ENCODE peak calls at places on chromosomes 6 and 20, in five cellular contexts. One of them, this sample, is unnamed.

GRCh38 chr6:31970604-31971271 is 1.2 kb downstream of the DXO start:
- DNase-seq in HCT116: no peak
- DNase-seq in CD4-positive, alpha-beta memory T cell: peak; percentile 38
- DNase-seq in pancreas: peak; percentile 64
- DNase-seq in heart left ventricle: no peak
- DNase-seq in this sample: no peak

GRCh38 chr6:31572041-31572911 is at the start of gene LTA:
- DNase-seq in pancreas: no peak
- DNase-seq in CD4-positive, alpha-beta memory T cell: peak; percentile 90
- DNase-seq in HCT116: no peak
- DNase-seq in heart left ventricle: no peak
- DNase-seq in this sample: no peak

GRCh38 chr6:106256201-106256968 is 69.2 kb downstream of the ATG5 start:
- DNase-seq in CD4-positive, alpha-beta memory T cell: no peak
- DNase-seq in heart left ventricle: no peak
- DNase-seq in pancreas: no peak
- DNase-seq in HCT116: no peak
- DNase-seq in this sample: no peak

GRCh38 chr20:4069741-4070140 is 54.4 kb upstream of the RNF24 start:
- DNase-seq in HCT116: no peak
- DNase-seq in heart left ventricle: no peak
- DNase-seq in CD4-positive, alpha-beta memory T cell: no peak
- DNase-seq in pancreas: no peak
- DNase-seq in this sample: no peak

GRCh38 chr20:14744723-14745122 is 407.3 kb upstream of the FLRT3 start:
- DNase-seq in pancreas: no peak
- DNase-seq in CD4-positive, alpha-beta memory T cell: no peak
- DNase-seq in heart left ventricle: no peak
- DNase-seq in HCT116: no peak
- DNase-seq in this sample: no peak

GRCh38 chr20:18055261-18055660 is 2.5 kb downstream of the OVOL2 start:
- DNase-seq in heart left ventricle: no peak
- DNase-seq in CD4-positive, alpha-beta memory T cell: no peak
- DNase-seq in pancreas: peak; percentile 32
- DNase-seq in HCT116: no peak
- DNase-seq in this sample: peak; percentile 18

GRCh38 chr6:106764353-106764980 is 135.1 kb downstream of the QRSL1 start:
- DNase-seq in CD4-positive, alpha-beta memory T cell: no peak
- DNase-seq in heart left ventricle: no peak
- DNase-seq in HCT116: no peak
- DNase-seq in pancreas: no peak
- DNase-seq in this sample: no peak

GRCh38 chr6:9233686-9234085 is 798.3 kb upstream of the SLC35B3 start:
- DNase-seq in heart left ventricle: no peak
- DNase-seq in CD4-positive, alpha-beta memory T cell: no peak
- DNase-seq in HCT116: no peak
- DNase-seq in pancreas: no peak
- DNase-seq in this sample: no peak

GRCh38 chr20:51653226-51653625 is 110.7 kb upstream of the NFATC2 start:
- DNase-seq in CD4-positive, alpha-beta memory T cell: no peak
- DNase-seq in heart left ventricle: no peak
- DNase-seq in pancreas: no peak
- DNase-seq in HCT116: no peak
- DNase-seq in this sample: no peak

GRCh38 chr6:33886673-33887144 is 82.9 kb upstream of the MLN start:
- DNase-seq in heart left ventricle: peak; percentile 79
- DNase-seq in pancreas: no peak
- DNase-seq in CD4-positive, alpha-beta memory T cell: peak; percentile 67
- DNase-seq in HCT116: no peak
- DNase-seq in this sample: peak; percentile 23

GRCh38 chr6:4351857-4352669 is 216.7 kb upstream of the ECI2 start:
- DNase-seq in pancreas: no peak
- DNase-seq in CD4-positive, alpha-beta memory T cell: no peak
- DNase-seq in HCT116: peak; percentile 36
- DNase-seq in heart left ventricle: peak; percentile 85
- DNase-seq in this sample: no peak

GRCh38 chr6:132464538-132465256 is 48.2 kb downstream of the STX7 start:
- DNase-seq in HCT116: no peak
- DNase-seq in CD4-positive, alpha-beta memory T cell: no peak
- DNase-seq in heart left ventricle: no peak
- DNase-seq in pancreas: no peak
- DNase-seq in this sample: no peak

GRCh38 chr20:58684291-58684690 is 8.3 kb upstream of the NPEPL1 start:
- DNase-seq in CD4-positive, alpha-beta memory T cell: no peak
- DNase-seq in pancreas: no peak
- DNase-seq in heart left ventricle: no peak
- DNase-seq in HCT116: no peak
- DNase-seq in this sample: no peak

GRCh38 chr6:118298476-118298875 is 249.6 kb upstream of the PLN start:
- DNase-seq in pancreas: no peak
- DNase-seq in heart left ventricle: no peak
- DNase-seq in CD4-positive, alpha-beta memory T cell: no peak
- DNase-seq in HCT116: no peak
- DNase-seq in this sample: no peak

GRCh38 chr6:100592929-100593328 is 128.2 kb upstream of the SIM1 start:
- DNase-seq in heart left ventricle: no peak
- DNase-seq in CD4-positive, alpha-beta memory T cell: no peak
- DNase-seq in pancreas: no peak
- DNase-seq in HCT116: no peak
- DNase-seq in this sample: no peak

GRCh38 chr20:48489046-48489463 is 338.7 kb downstream of the PREX1 start:
- DNase-seq in CD4-positive, alpha-beta memory T cell: no peak
- DNase-seq in HCT116: no peak
- DNase-seq in pancreas: no peak
- DNase-seq in heart left ventricle: no peak
- DNase-seq in this sample: no peak

GRCh38 chr6:31834367-31834703 is 6.8 kb downstream of the HSPA1B start:
- DNase-seq in heart left ventricle: peak; percentile 93
- DNase-seq in HCT116: peak; percentile 77
- DNase-seq in pancreas: peak; percentile 92
- DNase-seq in CD4-positive, alpha-beta memory T cell: peak; percentile 64
- DNase-seq in this sample: peak; percentile 93

GRCh38 chr6:159255434-159255951 is 86.3 kb downstream of the FNDC1 start:
- DNase-seq in HCT116: no peak
- DNase-seq in pancreas: no peak
- DNase-seq in CD4-positive, alpha-beta memory T cell: no peak
- DNase-seq in heart left ventricle: no peak
- DNase-seq in this sample: peak; percentile 83

GRCh38 chr6:30171677-30172471 is 8.5 kb downstream of the TRIM15 start:
- DNase-seq in pancreas: peak; percentile 63
- DNase-seq in heart left ventricle: no peak
- DNase-seq in CD4-positive, alpha-beta memory T cell: no peak
- DNase-seq in HCT116: no peak
- DNase-seq in this sample: no peak

GRCh38 chr20:24442909-24443308 is 26.5 kb upstream of the SYNDIG1 start:
- DNase-seq in heart left ventricle: no peak
- DNase-seq in HCT116: no peak
- DNase-seq in CD4-positive, alpha-beta memory T cell: no peak
- DNase-seq in pancreas: no peak
- DNase-seq in this sample: no peak

GRCh38 chr20:36271639-36272546 is 34.2 kb upstream of the DLGAP4 start:
- DNase-seq in HCT116: no peak
- DNase-seq in pancreas: no peak
- DNase-seq in heart left ventricle: no peak
- DNase-seq in CD4-positive, alpha-beta memory T cell: no peak
- DNase-seq in this sample: no peak

GRCh38 chr6:7479801-7480266 is 61.6 kb upstream of the DSP start:
- DNase-seq in pancreas: no peak
- DNase-seq in heart left ventricle: no peak
- DNase-seq in CD4-positive, alpha-beta memory T cell: no peak
- DNase-seq in HCT116: peak; percentile 51
- DNase-seq in this sample: no peak

GRCh38 chr20:13102237-13102636 is 93.5 kb downstream of the SPTLC3 start:
- DNase-seq in heart left ventricle: no peak
- DNase-seq in CD4-positive, alpha-beta memory T cell: no peak
- DNase-seq in pancreas: no peak
- DNase-seq in HCT116: no peak
- DNase-seq in this sample: no peak

GRCh38 chr6:5749016-5749665 is 257.6 kb downstream of the NRN1 start:
- DNase-seq in heart left ventricle: no peak
- DNase-seq in pancreas: no peak
- DNase-seq in CD4-positive, alpha-beta memory T cell: no peak
- DNase-seq in HCT116: no peak
- DNase-seq in this sample: no peak

GRCh38 chr20:53829086-53829703 is 235.6 kb upstream of the ZNF217 start:
- DNase-seq in HCT116: peak; percentile 78
- DNase-seq in CD4-positive, alpha-beta memory T cell: no peak
- DNase-seq in heart left ventricle: no peak
- DNase-seq in pancreas: no peak
- DNase-seq in this sample: peak; percentile 15

GRCh38 chr6:72943699-72944098 is 281.6 kb downstream of the KHDC1L start:
- DNase-seq in HCT116: no peak
- DNase-seq in CD4-positive, alpha-beta memory T cell: no peak
- DNase-seq in heart left ventricle: no peak
- DNase-seq in pancreas: no peak
- DNase-seq in this sample: no peak

GRCh38 chr20:20130399-20130798 is 78.1 kb downstream of the CFAP61 start:
- DNase-seq in HCT116: peak; percentile 33
- DNase-seq in heart left ventricle: no peak
- DNase-seq in CD4-positive, alpha-beta memory T cell: no peak
- DNase-seq in pancreas: no peak
- DNase-seq in this sample: no peak
- H3K9me3 ChIP-seq in HCT116: no peaks in the 10 kb centered on the region
- H3K9me3 ChIP-seq in heart left ventricle: peaks cover 16% of the 10 kb centered on the region
- H3K9me3 ChIP-seq in CD4-positive, alpha-beta memory T cell: no peaks in the 10 kb centered on the region
- H3K9me3 ChIP-seq in pancreas: no peaks in the 10 kb centered on the region
- H3K9me3 ChIP-seq in this sample: no peaks in the 10 kb centered on the region

GRCh38 chr6:167708501-167709094 is 118.1 kb upstream of the AFDN start:
- DNase-seq in heart left ventricle: no peak
- DNase-seq in CD4-positive, alpha-beta memory T cell: no peak
- DNase-seq in HCT116: no peak
- DNase-seq in pancreas: no peak
- DNase-seq in this sample: no peak
- H3K9me3 ChIP-seq in heart left ventricle: no peaks in the 10 kb centered on the region
- H3K9me3 ChIP-seq in CD4-positive, alpha-beta memory T cell: no peaks in the 10 kb centered on the region
- H3K9me3 ChIP-seq in HCT116: no peaks in the 10 kb centered on the region
- H3K9me3 ChIP-seq in pancreas: no peaks in the 10 kb centered on the region
- H3K9me3 ChIP-seq in this sample: no peaks in the 10 kb centered on the region

GRCh38 chr20:31237763-31238162 is 19.7 kb upstream of the DEFB115 start:
- DNase-seq in CD4-positive, alpha-beta memory T cell: no peak
- DNase-seq in HCT116: no peak
- DNase-seq in heart left ventricle: no peak
- DNase-seq in pancreas: no peak
- DNase-seq in this sample: no peak
- H3K9me3 ChIP-seq in CD4-positive, alpha-beta memory T cell: peaks cover 62% of the 10 kb centered on the region
- H3K9me3 ChIP-seq in HCT116: peaks cover 97% of the 10 kb centered on the region
- H3K9me3 ChIP-seq in heart left ventricle: peaks cover 100% of the 10 kb centered on the region
- H3K9me3 ChIP-seq in pancreas: no peaks in the 10 kb centered on the region
- H3K9me3 ChIP-seq in this sample: peaks cover 47% of the 10 kb centered on the region

GRCh38 chr6:67880939-67881705 is 754.0 kb upstream of the ADGRB3 start:
- DNase-seq in CD4-positive, alpha-beta memory T cell: no peak
- DNase-seq in heart left ventricle: no peak
- DNase-seq in pancreas: no peak
- DNase-seq in HCT116: no peak
- DNase-seq in this sample: no peak
- H3K9me3 ChIP-seq in CD4-positive, alpha-beta memory T cell: no peaks in the 10 kb centered on the region
- H3K9me3 ChIP-seq in heart left ventricle: peaks cover 6% of the 10 kb centered on the region
- H3K9me3 ChIP-seq in pancreas: no peaks in the 10 kb centered on the region
- H3K9me3 ChIP-seq in HCT116: peaks cover 12% of the 10 kb centered on the region
- H3K9me3 ChIP-seq in this sample: no peaks in the 10 kb centered on the region